ENCODE peak calls at places on chromosomes 6 and 20, in nine cellular contexts. One of them, this sample, is unnamed.

GRCh38 chr20:22719250-22719649 is 134.9 kb upstream of the FOXA2 start:
- DNase-seq in GM03348: no peak
- DNase-seq in T-helper 9 cell: no peak
- DNase-seq in right cardiac atrium: no peak
- DNase-seq in GM04504: no peak
- DNase-seq in mesenteric fat pad: no peak
- DNase-seq in CD4-positive, alpha-beta T cell: no peak
- DNase-seq in stimulated activated naive CD4-positive, alpha-beta T cell: no peak
- DNase-seq in caudate nucleus: no peak
- DNase-seq in this sample: no peak

GRCh38 chr6:55108469-55109130 is 65.7 kb upstream of the HCRTR2 start:
- DNase-seq in mesenteric fat pad: no peak
- DNase-seq in caudate nucleus: no peak
- DNase-seq in stimulated activated naive CD4-positive, alpha-beta T cell: no peak
- DNase-seq in GM03348: no peak
- DNase-seq in GM04504: no peak
- DNase-seq in T-helper 9 cell: no peak
- DNase-seq in right cardiac atrium: peak
- DNase-seq in CD4-positive, alpha-beta T cell: no peak
- DNase-seq in this sample: no peak

GRCh38 chr6:100237881-100238280 is 226.8 kb downstream of the SIM1 start:
- DNase-seq in CD4-positive, alpha-beta T cell: no peak
- DNase-seq in GM03348: no peak
- DNase-seq in stimulated activated naive CD4-positive, alpha-beta T cell: no peak
- DNase-seq in right cardiac atrium: no peak
- DNase-seq in T-helper 9 cell: no peak
- DNase-seq in GM04504: no peak
- DNase-seq in mesenteric fat pad: no peak
- DNase-seq in caudate nucleus: no peak
- DNase-seq in this sample: no peak

GRCh38 chr20:59007758-59008511 is 881 bp upstream of the CTSZ start:
- DNase-seq in right cardiac atrium: peak
- DNase-seq in mesenteric fat pad: peak
- DNase-seq in stimulated activated naive CD4-positive, alpha-beta T cell: no peak
- DNase-seq in CD4-positive, alpha-beta T cell: no peak
- DNase-seq in caudate nucleus: no peak
- DNase-seq in GM04504: no peak
- DNase-seq in GM03348: no peak
- DNase-seq in T-helper 9 cell: no peak
- DNase-seq in this sample: no peak

GRCh38 chr20:23152308-23152892 is 66.3 kb upstream of the CD93 start:
- DNase-seq in GM03348: peak
- DNase-seq in T-helper 9 cell: no peak
- DNase-seq in right cardiac atrium: peak
- DNase-seq in mesenteric fat pad: peak
- DNase-seq in caudate nucleus: no peak
- DNase-seq in CD4-positive, alpha-beta T cell: no peak
- DNase-seq in GM04504: peak
- DNase-seq in stimulated activated naive CD4-positive, alpha-beta T cell: no peak
- DNase-seq in this sample: no peak

GRCh38 chr6:4895971-4896370 is 107.9 kb downstream of the RPP40 start:
- DNase-seq in GM04504: no peak
- DNase-seq in mesenteric fat pad: no peak
- DNase-seq in right cardiac atrium: no peak
- DNase-seq in CD4-positive, alpha-beta T cell: no peak
- DNase-seq in caudate nucleus: no peak
- DNase-seq in GM03348: no peak
- DNase-seq in stimulated activated naive CD4-positive, alpha-beta T cell: no peak
- DNase-seq in T-helper 9 cell: no peak
- DNase-seq in this sample: no peak

GRCh38 chr6:35341557-35341956 is 801 bp upstream of the PPARD start:
- DNase-seq in GM04504: no peak
- DNase-seq in caudate nucleus: no peak
- DNase-seq in mesenteric fat pad: no peak
- DNase-seq in GM03348: no peak
- DNase-seq in stimulated activated naive CD4-positive, alpha-beta T cell: no peak
- DNase-seq in CD4-positive, alpha-beta T cell: no peak
- DNase-seq in T-helper 9 cell: no peak
- DNase-seq in right cardiac atrium: no peak
- DNase-seq in this sample: no peak

GRCh38 chr20:24615353-24615752 is 145.9 kb downstream of the SYNDIG1 start:
- DNase-seq in caudate nucleus: no peak
- DNase-seq in stimulated activated naive CD4-positive, alpha-beta T cell: no peak
- DNase-seq in GM04504: no peak
- DNase-seq in mesenteric fat pad: no peak
- DNase-seq in right cardiac atrium: no peak
- DNase-seq in CD4-positive, alpha-beta T cell: no peak
- DNase-seq in T-helper 9 cell: no peak
- DNase-seq in GM03348: no peak
- DNase-seq in this sample: no peak

GRCh38 chr20:32763202-32763999 is 1.2 kb downstream of the DNMT3B start:
- DNase-seq in CD4-positive, alpha-beta T cell: no peak
- DNase-seq in stimulated activated naive CD4-positive, alpha-beta T cell: no peak
- DNase-seq in T-helper 9 cell: no peak
- DNase-seq in mesenteric fat pad: no peak
- DNase-seq in GM03348: peak
- DNase-seq in GM04504: no peak
- DNase-seq in caudate nucleus: no peak
- DNase-seq in right cardiac atrium: no peak
- DNase-seq in this sample: no peak

GRCh38 chr6:117469356-117469755 is 13.1 kb upstream of the DCBLD1 start:
- DNase-seq in caudate nucleus: no peak
- DNase-seq in CD4-positive, alpha-beta T cell: no peak
- DNase-seq in stimulated activated naive CD4-positive, alpha-beta T cell: no peak
- DNase-seq in right cardiac atrium: no peak
- DNase-seq in GM03348: no peak
- DNase-seq in mesenteric fat pad: no peak
- DNase-seq in T-helper 9 cell: no peak
- DNase-seq in GM04504: no peak
- DNase-seq in this sample: no peak

GRCh38 chr6:168371185-168371584 is 51.6 kb upstream of the DACT2 start:
- DNase-seq in right cardiac atrium: no peak
- DNase-seq in GM04504: no peak
- DNase-seq in GM03348: no peak
- DNase-seq in caudate nucleus: no peak
- DNase-seq in T-helper 9 cell: no peak
- DNase-seq in stimulated activated naive CD4-positive, alpha-beta T cell: no peak
- DNase-seq in CD4-positive, alpha-beta T cell: no peak
- DNase-seq in mesenteric fat pad: no peak
- DNase-seq in this sample: no peak

GRCh38 chr6:43115365-43115764 is 39.3 kb downstream of the PTK7 start:
- DNase-seq in CD4-positive, alpha-beta T cell: no peak
- DNase-seq in GM03348: no peak
- DNase-seq in caudate nucleus: no peak
- DNase-seq in mesenteric fat pad: no peak
- DNase-seq in GM04504: no peak
- DNase-seq in right cardiac atrium: no peak
- DNase-seq in T-helper 9 cell: no peak
- DNase-seq in stimulated activated naive CD4-positive, alpha-beta T cell: no peak
- DNase-seq in this sample: no peak

GRCh38 chr20:48846516-48847492 is 19.0 kb upstream of the PREX1 start:
- DNase-seq in CD4-positive, alpha-beta T cell: no peak
- DNase-seq in mesenteric fat pad: no peak
- DNase-seq in stimulated activated naive CD4-positive, alpha-beta T cell: no peak
- DNase-seq in right cardiac atrium: no peak
- DNase-seq in T-helper 9 cell: no peak
- DNase-seq in GM04504: no peak
- DNase-seq in caudate nucleus: no peak
- DNase-seq in GM03348: no peak
- DNase-seq in this sample: no peak

This sample was measured in HS-27A.